ENCODE peak calls at places on chromosomes 16 and 17, in seven cellular contexts. I is endothelial cell; N is stimulated activated CD4-positive, alpha-beta T cell treated with anti-CD3 and anti-CD28 coated beads, Interleukin-15, amount 100 ng/mL, for 1 hour; Y is A549; P is SK-MEL-5; V is left cardiac atrium; H is NCI-H2171 treated with DMSO at 0.1 percent for 48 hours. X is an unnamed sample.
A peak's percentile ranks its signal among the peaks of the same experiment; 100 is the strongest.

GRCh38 chr16:1712791-1713261 is 6.8 kb downstream of the MAPK8IP3 start:
- DNase-seq in I (no peak), N (no peak), Y (no peak), P (no peak), V (no peak), H (no peak), X (no peak)

GRCh38 chr17:75773121-75773807 is 8.3 kb upstream of the GALK1 start:
- DNase-seq in I (no peak), N (no peak), Y (no peak), P (no peak), V (no peak), H (no peak), X (no peak)

GRCh38 chr16:23953476-23953875 is 117.7 kb downstream of the PRKCB start:
- DNase-seq in I (no peak), N (no peak), Y (no peak), P (no peak), V (no peak), H (no peak), X (no peak)

GRCh38 chr17:63474174-63474913 is 2.5 kb upstream of the ACE start:
- DNase-seq in I (no peak), N (no peak), Y (no peak), P (peak; percentile 35), V (no peak), H (no peak), X (no peak)

GRCh38 chr17:41987642-41988041 is 21.0 kb downstream of the CNP start:
- DNase-seq in I (no peak), N (no peak), Y (no peak), P (no peak), V (no peak), H (no peak), X (no peak)

GRCh38 chr17:9436629-9437028 is 139.0 kb downstream of the STX8 start:
- DNase-seq in I (no peak), N (no peak), Y (no peak), P (peak; percentile 42), V (no peak), H (no peak), X (no peak)

GRCh38 chr16:11843206-11843605 is 8.1 kb downstream of the RSL1D1 start:
- DNase-seq in I (no peak), N (no peak), Y (no peak), P (no peak), V (no peak), H (no peak), X (no peak)

GRCh38 chr16:31061126-31061812 is 12.8 kb downstream of the ZNF668 start:
- DNase-seq in I (no peak), N (no peak), Y (no peak), P (no peak), V (no peak), H (no peak), X (no peak)

GRCh38 chr16:10964891-10965326 is 20.5 kb downstream of the CLEC16A start:
- DNase-seq in I (no peak), N (peak; percentile 40), Y (no peak), P (no peak), V (no peak), H (no peak), X (no peak)

GRCh38 chr16:16940351-16940750 is 530.4 kb downstream of the XYLT1 start:
- DNase-seq in I (no peak), N (no peak), Y (no peak), P (no peak), V (no peak), H (no peak), X (no peak)

GRCh38 chr16:19831678-19832077 is 53.0 kb downstream of the GPRC5B start:
- DNase-seq in I (no peak), N (no peak), Y (no peak), P (peak; percentile 79), V (no peak), H (no peak), X (no peak)

GRCh38 chr16:84741351-84741791 is 41.6 kb downstream of the USP10 start:
- DNase-seq in I (no peak), N (no peak), Y (no peak), P (peak; percentile 32), V (no peak), H (no peak), X (no peak)

GRCh38 chr17:78645421-78646295 is 68.5 kb upstream of the DNAH17 start:
- DNase-seq in I (peak; percentile 20), N (no peak), Y (peak; percentile 90), P (peak; percentile 39), V (peak; percentile 89), H (no peak), X (no peak)

GRCh38 chr17:50865060-50865867 is 890 bp downstream of the TOB1 start:
- DNase-seq in I (peak; percentile 36), N (peak; percentile 28), Y (no peak), P (peak; percentile 57), V (peak; percentile 64), H (peak; percentile 57), X (peak; percentile 26)

GRCh38 chr16:57802635-57803412 is 533 bp upstream of the KIFC3 start:
- DNase-seq in I (no peak), N (no peak), Y (no peak), P (peak; percentile 93), V (no peak), H (peak; percentile 45), X (peak; percentile 34)

GRCh38 chr17:550041-550398 is 164.6 kb downstream of the VPS53 start:
- DNase-seq in I (no peak), N (no peak), Y (no peak), P (no peak), V (no peak), H (no peak), X (no peak)

GRCh38 chr17:44820631-44821196 is 9.4 kb downstream of the GJC1 start:
- DNase-seq in I (no peak), N (no peak), Y (peak; percentile 79), P (peak; percentile 97), V (no peak), H (peak; percentile 87), X (no peak)

GRCh38 chr16:67244387-67245188 is 2.7 kb downstream of the FHOD1 start:
- DNase-seq in I (no peak), N (peak; percentile 57), Y (peak; percentile 80), P (peak; percentile 79), V (peak; percentile 84), H (no peak), X (no peak)

GRCh38 chr16:8199390-8199789 is 390.9 kb downstream of the TMEM114 start:
- DNase-seq in I (no peak), N (no peak), Y (no peak), P (no peak), V (no peak), H (no peak), X (no peak)

GRCh38 chr16:56617212-56618085 is 8.1 kb upstream of the MT1E start:
- DNase-seq in I (no peak), N (no peak), Y (no peak), P (no peak), V (peak; percentile 88), H (no peak), X (no peak)

GRCh38 chr17:185445-186138 is 4.1 kb upstream of the DOC2B start:
- DNase-seq in I (no peak), N (no peak), Y (no peak), P (no peak), V (no peak), H (no peak), X (no peak)

GRCh38 chr16:54766355-54766754 is 164.3 kb upstream of the IRX5 start:
- DNase-seq in I (no peak), N (no peak), Y (no peak), P (no peak), V (no peak), H (no peak), X (no peak)